ENCODE peak calls at places on chromosomes 5 and 9, in four cellular contexts. F is smooth muscle cell of the brain vasculature, V is brain microvascular endothelial cell, B is Calu3. S is an unnamed sample.

GRCh38 chr5:110653231-110653970 is 73.1 kb downstream of the TMEM232 start:
- DNase-seq in F (no peak), V (no peak), B (no peak), S (no peak)

GRCh38 chr5:18972244-18972643 is 1015.8 kb downstream of the CDH18 start:
- DNase-seq in F (no peak), V (no peak), B (no peak), S (no peak)

GRCh38 chr9:38333047-38333446 is 59.5 kb upstream of the ALDH1B1 start:
- DNase-seq in F (no peak), V (no peak), B (no peak), S (no peak)

GRCh38 chr5:122311888-122312669 is at the start of gene SNCAIP:
- DNase-seq in F (no peak), V (no peak), B (peak; percentile 60), S (no peak)

GRCh38 chr5:858726-859125 is 7.9 kb upstream of the ZDHHC11 start:
- DNase-seq in F (no peak), V (no peak), B (no peak), S (no peak)

GRCh38 chr9:130173462-130173876 is 1.3 kb downstream of the NCS1 start:
- DNase-seq in F (no peak), V (no peak), B (no peak), S (no peak)

GRCh38 chr5:133763744-133764143 is 151.4 kb upstream of the FSTL4 start:
- DNase-seq in F (no peak), V (no peak), B (no peak), S (no peak)

GRCh38 chr9:4293293-4293931 is 6.5 kb downstream of the GLIS3 start:
- DNase-seq in F (peak; percentile 67), V (peak; percentile 97), B (peak; percentile 28), S (peak; percentile 60)

GRCh38 chr9:135379540-135380267 is 99.9 kb upstream of the PPP1R26 start:
- DNase-seq in F (no peak), V (no peak), B (no peak), S (no peak)

GRCh38 chr5:21238786-21239185 is 1250.8 kb upstream of the CDH18 start:
- DNase-seq in F (no peak), V (peak; percentile 21), B (no peak), S (no peak)

GRCh38 chr5:31854181-31854624 is 215.3 kb downstream of the PDZD2 start:
- DNase-seq in F (peak; percentile 59), V (no peak), B (peak; percentile 12), S (no peak)

GRCh38 chr5:139658501-139658927 is 10.4 kb downstream of the CXXC5 start:
- DNase-seq in F (no peak), V (no peak), B (no peak), S (no peak)

GRCh38 chr5:148776780-148777179 is 49.6 kb upstream of the ADRB2 start:
- DNase-seq in F (no peak), V (peak; percentile 70), B (peak; percentile 88), S (peak; percentile 86)

GRCh38 chr5:52895070-52895469 is 94.1 kb upstream of the ITGA2 start:
- DNase-seq in F (no peak), V (no peak), B (no peak), S (no peak)

GRCh38 chr5:111782171-111782570 is 25.2 kb upstream of the NREP start:
- DNase-seq in F (no peak), V (no peak), B (no peak), S (no peak)

GRCh38 chr9:70263421-70263820 is 4.6 kb downstream of the SMC5 start:
- DNase-seq in F (no peak), V (no peak), B (no peak), S (no peak)

GRCh38 chr5:38603691-38604090 is 47.2 kb upstream of the LIFR start:
- DNase-seq in F (no peak), V (no peak), B (no peak), S (no peak)

GRCh38 chr9:84315278-84315877 is 25.2 kb downstream of the SLC28A3 start:
- DNase-seq in F (peak; percentile 57), V (peak; percentile 57), B (peak; percentile 43), S (peak; percentile 52)

GRCh38 chr9:38226491-38226951 is 157.5 kb upstream of the SHB start:
- DNase-seq in F (no peak), V (no peak), B (peak; percentile 1), S (peak; percentile 52)

GRCh38 chr5:1594336-1595106 is 70.8 kb upstream of the LPCAT1 start:
- DNase-seq in F (no peak), V (no peak), B (peak; percentile 70), S (peak; percentile 85)

GRCh38 chr9:126057461-126057860 is 269.2 kb upstream of the MVB12B start:
- DNase-seq in F (no peak), V (no peak), B (no peak), S (no peak)